ENCODE peak calls at places on chromosome 20, in seven cellular contexts. One of them, this sample, is unnamed.

GRCh38 chr20:1209447-1210387 is 6.5 kb downstream of the C20orf202 start:
- DNase-seq in neural progenitor cell: no peak
- DNase-seq in breast epithelium: no peak
- DNase-seq in GM12878: no peak
- DNase-seq in CD4-positive, alpha-beta T cell: no peak
- DNase-seq in body of pancreas: no peak
- DNase-seq in HepG2: no peak
- DNase-seq in this sample: no peak

GRCh38 chr20:54148947-54149764 is 24.6 kb downstream of the CYP24A1 start:
- DNase-seq in CD4-positive, alpha-beta T cell: no peak
- DNase-seq in HepG2: peak
- DNase-seq in body of pancreas: peak
- DNase-seq in GM12878: no peak
- DNase-seq in breast epithelium: no peak
- DNase-seq in neural progenitor cell: no peak
- DNase-seq in this sample: no peak

GRCh38 chr20:35226126-35226774 is at the start of gene MMP24:
- DNase-seq in breast epithelium: no peak
- DNase-seq in GM12878: no peak
- DNase-seq in CD4-positive, alpha-beta T cell: no peak
- DNase-seq in HepG2: no peak
- DNase-seq in neural progenitor cell: peak
- DNase-seq in body of pancreas: no peak
- DNase-seq in this sample: no peak

GRCh38 chr20:62489186-62489939 is 13.6 kb upstream of the GATA5 start:
- DNase-seq in CD4-positive, alpha-beta T cell: no peak
- DNase-seq in breast epithelium: no peak
- DNase-seq in HepG2: no peak
- DNase-seq in body of pancreas: no peak
- DNase-seq in GM12878: no peak
- DNase-seq in neural progenitor cell: no peak
- DNase-seq in this sample: no peak

GRCh38 chr20:10877345-10877744 is 203.5 kb upstream of the JAG1 start:
- DNase-seq in neural progenitor cell: peak
- DNase-seq in HepG2: no peak
- DNase-seq in GM12878: no peak
- DNase-seq in breast epithelium: no peak
- DNase-seq in body of pancreas: no peak
- DNase-seq in CD4-positive, alpha-beta T cell: no peak
- DNase-seq in this sample: no peak

GRCh38 chr20:63155266-63156165 is 60.4 kb downstream of the YTHDF1 start:
- DNase-seq in CD4-positive, alpha-beta T cell: no peak
- DNase-seq in neural progenitor cell: no peak
- DNase-seq in breast epithelium: no peak
- DNase-seq in GM12878: no peak
- DNase-seq in body of pancreas: no peak
- DNase-seq in HepG2: no peak
- DNase-seq in this sample: peak

GRCh38 chr20:48921883-48922867 is 664 bp downstream of the ARFGEF2 start:
- DNase-seq in body of pancreas: peak
- DNase-seq in GM12878: no peak
- DNase-seq in CD4-positive, alpha-beta T cell: no peak
- DNase-seq in HepG2: peak
- DNase-seq in breast epithelium: peak
- DNase-seq in neural progenitor cell: no peak
- DNase-seq in this sample: no peak

GRCh38 chr20:63498950-63499332 is at the start of gene EEF1A2:
- DNase-seq in GM12878: no peak
- DNase-seq in breast epithelium: no peak
- DNase-seq in HepG2: no peak
- DNase-seq in CD4-positive, alpha-beta T cell: peak
- DNase-seq in neural progenitor cell: peak
- DNase-seq in body of pancreas: no peak
- DNase-seq in this sample: no peak

GRCh38 chr20:62142252-62143117 is 709 bp downstream of the PSMA7 start:
- DNase-seq in CD4-positive, alpha-beta T cell: no peak
- DNase-seq in body of pancreas: no peak
- DNase-seq in GM12878: no peak
- DNase-seq in HepG2: no peak
- DNase-seq in neural progenitor cell: peak
- DNase-seq in breast epithelium: no peak
- DNase-seq in this sample: no peak

GRCh38 chr20:2558581-2559301 is 22.4 kb downstream of the TMC2 start:
- DNase-seq in neural progenitor cell: peak
- DNase-seq in HepG2: no peak
- DNase-seq in CD4-positive, alpha-beta T cell: no peak
- DNase-seq in breast epithelium: no peak
- DNase-seq in GM12878: no peak
- DNase-seq in body of pancreas: peak
- DNase-seq in this sample: no peak

GRCh38 chr20:22402550-22402949 is 181.8 kb downstream of the FOXA2 start:
- DNase-seq in body of pancreas: no peak
- DNase-seq in CD4-positive, alpha-beta T cell: no peak
- DNase-seq in HepG2: no peak
- DNase-seq in breast epithelium: no peak
- DNase-seq in neural progenitor cell: peak
- DNase-seq in GM12878: no peak
- DNase-seq in this sample: no peak

GRCh38 chr20:62051166-62051900 is 14.3 kb downstream of the TAF4 start:
- DNase-seq in body of pancreas: no peak
- DNase-seq in CD4-positive, alpha-beta T cell: no peak
- DNase-seq in HepG2: no peak
- DNase-seq in neural progenitor cell: no peak
- DNase-seq in breast epithelium: peak
- DNase-seq in GM12878: no peak
- DNase-seq in this sample: no peak

GRCh38 chr20:57867181-57867803 is 157.5 kb upstream of the PMEPA1 start:
- DNase-seq in neural progenitor cell: no peak
- DNase-seq in CD4-positive, alpha-beta T cell: no peak
- DNase-seq in breast epithelium: no peak
- DNase-seq in body of pancreas: no peak
- DNase-seq in HepG2: no peak
- DNase-seq in GM12878: no peak
- DNase-seq in this sample: no peak

GRCh38 chr20:62735331-62735821 is 26.7 kb downstream of the NTSR1 start:
- DNase-seq in body of pancreas: no peak
- DNase-seq in breast epithelium: peak
- DNase-seq in GM12878: no peak
- DNase-seq in HepG2: no peak
- DNase-seq in CD4-positive, alpha-beta T cell: no peak
- DNase-seq in neural progenitor cell: no peak
- DNase-seq in this sample: no peak

GRCh38 chr20:58133020-58133419 is 95.4 kb downstream of the ANKRD60 start:
- DNase-seq in HepG2: no peak
- DNase-seq in body of pancreas: no peak
- DNase-seq in CD4-positive, alpha-beta T cell: no peak
- DNase-seq in breast epithelium: no peak
- DNase-seq in GM12878: no peak
- DNase-seq in neural progenitor cell: no peak
- DNase-seq in this sample: no peak

GRCh38 chr20:20134941-20135572 is 82.7 kb downstream of the CFAP61 start:
- DNase-seq in GM12878: no peak
- DNase-seq in CD4-positive, alpha-beta T cell: no peak
- DNase-seq in HepG2: no peak
- DNase-seq in breast epithelium: no peak
- DNase-seq in neural progenitor cell: no peak
- DNase-seq in body of pancreas: no peak
- DNase-seq in this sample: no peak

GRCh38 chr20:63177134-63177784 is 38.7 kb downstream of the YTHDF1 start:
- DNase-seq in HepG2: no peak
- DNase-seq in body of pancreas: no peak
- DNase-seq in CD4-positive, alpha-beta T cell: no peak
- DNase-seq in neural progenitor cell: peak
- DNase-seq in breast epithelium: no peak
- DNase-seq in GM12878: no peak
- DNase-seq in this sample: no peak

GRCh38 chr20:25017257-25017803 is 24.8 kb upstream of the APMAP start:
- DNase-seq in GM12878: no peak
- DNase-seq in HepG2: peak
- DNase-seq in neural progenitor cell: no peak
- DNase-seq in CD4-positive, alpha-beta T cell: no peak
- DNase-seq in breast epithelium: peak
- DNase-seq in body of pancreas: peak
- DNase-seq in this sample: no peak

GRCh38 chr20:62595491-62595890 is 46.8 kb upstream of the SLCO4A1 start:
- DNase-seq in breast epithelium: peak
- DNase-seq in HepG2: no peak
- DNase-seq in GM12878: no peak
- DNase-seq in neural progenitor cell: no peak
- DNase-seq in body of pancreas: peak
- DNase-seq in CD4-positive, alpha-beta T cell: no peak
- DNase-seq in this sample: no peak

GRCh38 chr20:58019027-58019849 is 209.2 kb downstream of the ANKRD60 start:
- DNase-seq in CD4-positive, alpha-beta T cell: no peak
- DNase-seq in breast epithelium: no peak
- DNase-seq in GM12878: no peak
- DNase-seq in body of pancreas: no peak
- DNase-seq in neural progenitor cell: no peak
- DNase-seq in HepG2: no peak
- DNase-seq in this sample: no peak

GRCh38 chr20:63056236-63057132 is 49.7 kb upstream of the BHLHE23 start:
- DNase-seq in breast epithelium: peak
- DNase-seq in body of pancreas: peak
- DNase-seq in CD4-positive, alpha-beta T cell: no peak
- DNase-seq in HepG2: no peak
- DNase-seq in GM12878: no peak
- DNase-seq in neural progenitor cell: peak
- DNase-seq in this sample: peak

GRCh38 chr20:51451484-51451883 is 91.0 kb downstream of the NFATC2 start:
- DNase-seq in body of pancreas: no peak
- DNase-seq in breast epithelium: no peak
- DNase-seq in neural progenitor cell: no peak
- DNase-seq in CD4-positive, alpha-beta T cell: no peak
- DNase-seq in HepG2: no peak
- DNase-seq in GM12878: no peak
- DNase-seq in this sample: no peak

GRCh38 chr20:35292504-35293285 is 470 bp upstream of the FAM83C start:
- DNase-seq in GM12878: no peak
- DNase-seq in neural progenitor cell: no peak
- DNase-seq in HepG2: no peak
- DNase-seq in body of pancreas: no peak
- DNase-seq in CD4-positive, alpha-beta T cell: no peak
- DNase-seq in breast epithelium: no peak
- DNase-seq in this sample: no peak

GRCh38 chr20:13580725-13581124 is 58.0 kb downstream of the TASP1 start:
- DNase-seq in GM12878: no peak
- DNase-seq in neural progenitor cell: no peak
- DNase-seq in body of pancreas: no peak
- DNase-seq in breast epithelium: no peak
- DNase-seq in HepG2: no peak
- DNase-seq in CD4-positive, alpha-beta T cell: no peak
- DNase-seq in this sample: no peak

GRCh38 chr20:11338506-11339306 is 579.0 kb upstream of the BTBD3 start:
- DNase-seq in GM12878: no peak
- DNase-seq in neural progenitor cell: no peak
- DNase-seq in body of pancreas: no peak
- DNase-seq in CD4-positive, alpha-beta T cell: no peak
- DNase-seq in HepG2: no peak
- DNase-seq in breast epithelium: no peak
- DNase-seq in this sample: no peak

GRCh38 chr20:36726168-36726567 is 19.7 kb downstream of the NDRG3 start:
- DNase-seq in body of pancreas: no peak
- DNase-seq in HepG2: no peak
- DNase-seq in GM12878: no peak
- DNase-seq in breast epithelium: no peak
- DNase-seq in CD4-positive, alpha-beta T cell: no peak
- DNase-seq in neural progenitor cell: no peak
- DNase-seq in this sample: no peak

GRCh38 chr20:36732456-36732855 is 13.4 kb downstream of the NDRG3 start:
- DNase-seq in CD4-positive, alpha-beta T cell: no peak
- DNase-seq in GM12878: no peak
- DNase-seq in breast epithelium: no peak
- DNase-seq in HepG2: no peak
- DNase-seq in body of pancreas: no peak
- DNase-seq in neural progenitor cell: no peak
- DNase-seq in this sample: no peak

DNA sequence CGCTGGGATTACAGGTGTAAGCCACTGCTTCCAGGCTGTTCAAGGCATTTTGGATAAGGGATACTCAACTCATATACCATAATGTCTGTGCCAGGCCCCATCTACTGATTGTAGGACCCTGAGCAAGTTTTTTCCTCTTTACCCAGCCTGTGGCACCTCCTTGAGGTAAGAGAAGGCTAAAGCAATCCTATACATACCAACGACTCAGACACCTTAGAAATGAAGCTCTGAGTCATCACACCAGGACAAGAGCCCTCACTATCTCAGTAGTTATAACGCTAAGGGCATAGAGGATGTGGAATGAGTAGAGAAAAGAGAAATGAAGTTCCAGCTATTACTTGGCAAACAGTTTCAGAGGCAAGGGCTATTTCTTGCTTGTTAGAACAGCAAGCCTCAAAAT is 16.9 kb downstream of the NDRG3 start:
- DNase-seq in GM12878: no peak
- DNase-seq in breast epithelium: no peak
- DNase-seq in body of pancreas: no peak
- DNase-seq in HepG2: peak
- DNase-seq in CD4-positive, alpha-beta T cell: no peak
- DNase-seq in neural progenitor cell: peak
- DNase-seq in this sample: no peak
- TF ChIP-seq CTCF in GM12878: peak
- TF ChIP-seq CTCF in breast epithelium: no peak
- TF ChIP-seq CTCF in body of pancreas: no peak
- TF ChIP-seq CTCF in HepG2: peak
- TF ChIP-seq CTCF in CD4-positive, alpha-beta T cell: no peak
- TF ChIP-seq CTCF in neural progenitor cell: peak
- TF ChIP-seq CTCF in this sample: no peak

GRCh38 chr20:32034581-32035397 is 17.3 kb upstream of the HCK start:
- DNase-seq in GM12878: no peak
- DNase-seq in breast epithelium: no peak
- DNase-seq in body of pancreas: peak
- DNase-seq in HepG2: no peak
- DNase-seq in neural progenitor cell: peak
- DNase-seq in CD4-positive, alpha-beta T cell: no peak
- DNase-seq in this sample: no peak
- TF ChIP-seq CTCF in GM12878: peak
- TF ChIP-seq CTCF in breast epithelium: no peak
- TF ChIP-seq CTCF in body of pancreas: no peak
- TF ChIP-seq CTCF in HepG2: peak
- TF ChIP-seq CTCF in neural progenitor cell: peak
- TF ChIP-seq CTCF in CD4-positive, alpha-beta T cell: no peak
- TF ChIP-seq CTCF in this sample: no peak

GRCh38 chr20:4289875-4290274 is 274.5 kb upstream of the RNF24 start:
- DNase-seq in HepG2: no peak
- DNase-seq in neural progenitor cell: no peak
- DNase-seq in body of pancreas: no peak
- DNase-seq in breast epithelium: no peak
- DNase-seq in GM12878: no peak
- DNase-seq in CD4-positive, alpha-beta T cell: no peak
- DNase-seq in this sample: no peak
- TF ChIP-seq CTCF in HepG2: no peak
- TF ChIP-seq CTCF in neural progenitor cell: peak
- TF ChIP-seq CTCF in body of pancreas: no peak
- TF ChIP-seq CTCF in breast epithelium: no peak
- TF ChIP-seq CTCF in GM12878: no peak
- TF ChIP-seq CTCF in CD4-positive, alpha-beta T cell: no peak
- TF ChIP-seq CTCF in this sample: no peak

DNA sequence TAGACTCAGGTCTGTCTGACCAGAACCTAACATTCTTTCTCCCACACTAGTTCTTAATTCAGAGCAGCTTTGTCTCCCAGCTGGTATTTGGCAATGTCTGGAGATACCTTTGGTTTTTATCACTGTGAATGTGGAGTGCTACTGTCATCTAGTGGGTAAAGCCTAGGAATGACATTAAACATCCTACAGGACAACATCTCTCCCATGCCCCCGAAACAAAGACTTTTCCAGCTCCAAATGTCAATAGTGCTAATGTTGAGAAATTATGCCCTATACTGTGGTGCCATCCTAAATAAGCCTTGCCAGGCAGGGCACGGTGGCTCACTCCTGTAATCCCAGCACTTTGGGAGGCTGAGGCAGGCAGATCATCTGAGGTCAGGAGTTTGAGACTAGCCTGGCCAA is 4.2 kb upstream of the TTPAL start:
- DNase-seq in HepG2: peak
- DNase-seq in breast epithelium: no peak
- DNase-seq in GM12878: no peak
- DNase-seq in neural progenitor cell: peak
- DNase-seq in body of pancreas: peak
- DNase-seq in CD4-positive, alpha-beta T cell: no peak
- DNase-seq in this sample: no peak
- TF ChIP-seq CTCF in HepG2: peak
- TF ChIP-seq CTCF in breast epithelium: peak
- TF ChIP-seq CTCF in GM12878: peak
- TF ChIP-seq CTCF in neural progenitor cell: peak
- TF ChIP-seq CTCF in body of pancreas: peak
- TF ChIP-seq CTCF in CD4-positive, alpha-beta T cell: no peak
- TF ChIP-seq CTCF in this sample: no peak